ENCODE peak calls at places on chromosomes 16 and 17, in four cellular contexts. One of them, this sample, is unnamed.

GRCh38 chr17:79647456-79647915 is 36.6 kb upstream of the RBFOX3 start:
- DNase-seq in bronchial epithelial cell: no peak
- DNase-seq in lower lobe of right lung: no peak
- DNase-seq in Calu3: no peak
- DNase-seq in this sample: no peak

GRCh38 chr16:69610356-69610755 is 44.6 kb downstream of the NFAT5 start:
- DNase-seq in lower lobe of right lung: no peak
- DNase-seq in Calu3: no peak
- DNase-seq in bronchial epithelial cell: no peak
- DNase-seq in this sample: no peak

GRCh38 chr17:37742114-37742761 is 2.6 kb downstream of the HNF1B start:
- DNase-seq in lower lobe of right lung: no peak
- DNase-seq in Calu3: peak
- DNase-seq in bronchial epithelial cell: no peak
- DNase-seq in this sample: no peak

GRCh38 chr17:2056221-2057129 is 1.6 kb downstream of the HIC1 start:
- DNase-seq in bronchial epithelial cell: no peak
- DNase-seq in Calu3: no peak
- DNase-seq in lower lobe of right lung: peak
- DNase-seq in this sample: no peak

GRCh38 chr16:74726736-74727135 is 26.1 kb upstream of the MLKL start:
- DNase-seq in Calu3: no peak
- DNase-seq in bronchial epithelial cell: no peak
- DNase-seq in lower lobe of right lung: no peak
- DNase-seq in this sample: peak

GRCh38 chr17:8658800-8659199 is 28.3 kb upstream of the MYH10 start:
- DNase-seq in Calu3: no peak
- DNase-seq in bronchial epithelial cell: no peak
- DNase-seq in lower lobe of right lung: no peak
- DNase-seq in this sample: no peak

GRCh38 chr16:57976331-57976796 is 5.4 kb upstream of the CNGB1 start:
- DNase-seq in bronchial epithelial cell: peak
- DNase-seq in lower lobe of right lung: peak
- DNase-seq in Calu3: no peak
- DNase-seq in this sample: peak

GRCh38 chr16:30870904-30871303 is 23.0 kb downstream of the BCL7C start:
- DNase-seq in Calu3: no peak
- DNase-seq in lower lobe of right lung: no peak
- DNase-seq in bronchial epithelial cell: no peak
- DNase-seq in this sample: no peak

GRCh38 chr16:88427376-88427775 is 25.7 kb upstream of the ZFPM1 start:
- DNase-seq in Calu3: no peak
- DNase-seq in lower lobe of right lung: no peak
- DNase-seq in bronchial epithelial cell: no peak
- DNase-seq in this sample: no peak

GRCh38 chr17:46143827-46144236 is 49.4 kb downstream of the KANSL1 start:
- DNase-seq in lower lobe of right lung: no peak
- DNase-seq in bronchial epithelial cell: no peak
- DNase-seq in Calu3: no peak
- DNase-seq in this sample: no peak

GRCh38 chr16:76756951-76757350 is 434.0 kb upstream of the MON1B start:
- DNase-seq in lower lobe of right lung: no peak
- DNase-seq in bronchial epithelial cell: no peak
- DNase-seq in Calu3: no peak
- DNase-seq in this sample: peak

GRCh38 chr17:37373530-37374159 is 2.1 kb upstream of the C17orf78 start:
- DNase-seq in Calu3: peak
- DNase-seq in lower lobe of right lung: no peak
- DNase-seq in bronchial epithelial cell: peak
- DNase-seq in this sample: peak

GRCh38 chr16:15808071-15808470 is 48.8 kb downstream of the MYH11 start:
- DNase-seq in Calu3: no peak
- DNase-seq in lower lobe of right lung: no peak
- DNase-seq in bronchial epithelial cell: no peak
- DNase-seq in this sample: no peak

GRCh38 chr17:49577651-49577935 is 1.9 kb downstream of the NXPH3 start:
- DNase-seq in lower lobe of right lung: no peak
- DNase-seq in bronchial epithelial cell: no peak
- DNase-seq in Calu3: no peak
- DNase-seq in this sample: no peak

GRCh38 chr17:57419940-57420522 is 163.7 kb downstream of the MSI2 start:
- DNase-seq in lower lobe of right lung: no peak
- DNase-seq in bronchial epithelial cell: no peak
- DNase-seq in Calu3: no peak
- DNase-seq in this sample: no peak

GRCh38 chr16:79605999-79606398 is 5.5 kb upstream of the MAF start:
- DNase-seq in Calu3: no peak
- DNase-seq in lower lobe of right lung: no peak
- DNase-seq in bronchial epithelial cell: peak
- DNase-seq in this sample: peak

GRCh38 chr17:72438783-72439182 is 318.0 kb downstream of the SOX9 start:
- DNase-seq in lower lobe of right lung: no peak
- DNase-seq in bronchial epithelial cell: no peak
- DNase-seq in Calu3: no peak
- DNase-seq in this sample: no peak

GRCh38 chr17:2057714-2058520 is 3.0 kb downstream of the HIC1 start:
- DNase-seq in Calu3: no peak
- DNase-seq in lower lobe of right lung: no peak
- DNase-seq in bronchial epithelial cell: no peak
- DNase-seq in this sample: no peak

GRCh38 chr16:56830669-56831068 is 34.3 kb upstream of the SLC12A3 start:
- DNase-seq in Calu3: no peak
- DNase-seq in lower lobe of right lung: no peak
- DNase-seq in bronchial epithelial cell: no peak
- DNase-seq in this sample: no peak

GRCh38 chr17:78890111-78890897 is 12.7 kb downstream of the CEP295NL start:
- DNase-seq in lower lobe of right lung: peak
- DNase-seq in bronchial epithelial cell: no peak
- DNase-seq in Calu3: no peak
- DNase-seq in this sample: no peak

GRCh38 chr17:53607475-53607874 is 215.3 kb upstream of the KIF2B start:
- DNase-seq in bronchial epithelial cell: no peak
- DNase-seq in lower lobe of right lung: no peak
- DNase-seq in Calu3: no peak
- DNase-seq in this sample: no peak

GRCh38 chr17:16477255-16477654 is 14.7 kb downstream of the LRRC75A start:
- DNase-seq in bronchial epithelial cell: peak
- DNase-seq in lower lobe of right lung: no peak
- DNase-seq in Calu3: no peak
- DNase-seq in this sample: peak

GRCh38 chr17:50033316-50033715 is 22.6 kb upstream of the ITGA3 start:
- DNase-seq in bronchial epithelial cell: no peak
- DNase-seq in Calu3: no peak
- DNase-seq in lower lobe of right lung: no peak
- DNase-seq in this sample: no peak

GRCh38 chr17:77420804-77421634 is 280.2 kb downstream of the SEC14L1 start:
- DNase-seq in bronchial epithelial cell: peak
- DNase-seq in Calu3: no peak
- DNase-seq in lower lobe of right lung: no peak
- DNase-seq in this sample: peak

GRCh38 chr16:50202926-50203624 is 50.0 kb downstream of the TENT4B start:
- DNase-seq in bronchial epithelial cell: peak
- DNase-seq in Calu3: peak
- DNase-seq in lower lobe of right lung: no peak
- DNase-seq in this sample: peak

GRCh38 chr17:56786989-56787482 is 46.7 kb downstream of the C17orf67 start:
- DNase-seq in bronchial epithelial cell: peak
- DNase-seq in lower lobe of right lung: peak
- DNase-seq in Calu3: peak
- DNase-seq in this sample: peak

GRCh38 chr17:28112199-28112995 is 69.9 kb downstream of the NLK start:
- DNase-seq in lower lobe of right lung: no peak
- DNase-seq in Calu3: no peak
- DNase-seq in bronchial epithelial cell: no peak
- DNase-seq in this sample: peak

GRCh38 chr17:70891301-70891700 is 722.0 kb downstream of the KCNJ2 start:
- DNase-seq in lower lobe of right lung: no peak
- DNase-seq in Calu3: no peak
- DNase-seq in bronchial epithelial cell: no peak
- DNase-seq in this sample: no peak

GRCh38 chr17:56710986-56711385 is 117.5 kb downstream of the NOG start:
- DNase-seq in Calu3: no peak
- DNase-seq in bronchial epithelial cell: no peak
- DNase-seq in lower lobe of right lung: no peak
- DNase-seq in this sample: no peak

GRCh38 chr17:77726549-77726957 is 231.9 kb upstream of the TNRC6C start:
- DNase-seq in bronchial epithelial cell: no peak
- DNase-seq in Calu3: no peak
- DNase-seq in lower lobe of right lung: no peak
- DNase-seq in this sample: no peak

GRCh38 chr17:69060835-69061234 is at the start of gene ABCA9:
- DNase-seq in Calu3: no peak
- DNase-seq in lower lobe of right lung: no peak
- DNase-seq in bronchial epithelial cell: no peak
- DNase-seq in this sample: no peak

GRCh38 chr17:43949777-43950176 is 4.0 kb downstream of the PYY start:
- DNase-seq in bronchial epithelial cell: no peak
- DNase-seq in lower lobe of right lung: no peak
- DNase-seq in Calu3: no peak
- DNase-seq in this sample: no peak

GRCh38 chr16:22296225-22297113 is 740 bp upstream of the POLR3E start:
- DNase-seq in lower lobe of right lung: no peak
- DNase-seq in Calu3: no peak
- DNase-seq in bronchial epithelial cell: peak
- DNase-seq in this sample: peak

GRCh38 chr17:21249911-21250703 is 3.1 kb downstream of the NATD1 start:
- DNase-seq in bronchial epithelial cell: peak
- DNase-seq in lower lobe of right lung: no peak
- DNase-seq in Calu3: no peak
- DNase-seq in this sample: no peak

GRCh38 chr17:76405967-76406647 is 21.7 kb downstream of the SPHK1 start:
- DNase-seq in bronchial epithelial cell: no peak
- DNase-seq in lower lobe of right lung: peak
- DNase-seq in Calu3: no peak
- DNase-seq in this sample: no peak

GRCh38 chr17:43010667-43011308 is 4.2 kb downstream of the IFI35 start:
- DNase-seq in bronchial epithelial cell: no peak
- DNase-seq in lower lobe of right lung: no peak
- DNase-seq in Calu3: peak
- DNase-seq in this sample: no peak

GRCh38 chr17:48011405-48012150 is 26.0 kb downstream of the COPZ2 start:
- DNase-seq in Calu3: peak
- DNase-seq in bronchial epithelial cell: peak
- DNase-seq in lower lobe of right lung: no peak
- DNase-seq in this sample: peak
- TF ChIP-seq CTCF in Calu3: peak
- TF ChIP-seq CTCF in bronchial epithelial cell: peak
- TF ChIP-seq CTCF in lower lobe of right lung: peak
- TF ChIP-seq CTCF in this sample: peak

DNA sequence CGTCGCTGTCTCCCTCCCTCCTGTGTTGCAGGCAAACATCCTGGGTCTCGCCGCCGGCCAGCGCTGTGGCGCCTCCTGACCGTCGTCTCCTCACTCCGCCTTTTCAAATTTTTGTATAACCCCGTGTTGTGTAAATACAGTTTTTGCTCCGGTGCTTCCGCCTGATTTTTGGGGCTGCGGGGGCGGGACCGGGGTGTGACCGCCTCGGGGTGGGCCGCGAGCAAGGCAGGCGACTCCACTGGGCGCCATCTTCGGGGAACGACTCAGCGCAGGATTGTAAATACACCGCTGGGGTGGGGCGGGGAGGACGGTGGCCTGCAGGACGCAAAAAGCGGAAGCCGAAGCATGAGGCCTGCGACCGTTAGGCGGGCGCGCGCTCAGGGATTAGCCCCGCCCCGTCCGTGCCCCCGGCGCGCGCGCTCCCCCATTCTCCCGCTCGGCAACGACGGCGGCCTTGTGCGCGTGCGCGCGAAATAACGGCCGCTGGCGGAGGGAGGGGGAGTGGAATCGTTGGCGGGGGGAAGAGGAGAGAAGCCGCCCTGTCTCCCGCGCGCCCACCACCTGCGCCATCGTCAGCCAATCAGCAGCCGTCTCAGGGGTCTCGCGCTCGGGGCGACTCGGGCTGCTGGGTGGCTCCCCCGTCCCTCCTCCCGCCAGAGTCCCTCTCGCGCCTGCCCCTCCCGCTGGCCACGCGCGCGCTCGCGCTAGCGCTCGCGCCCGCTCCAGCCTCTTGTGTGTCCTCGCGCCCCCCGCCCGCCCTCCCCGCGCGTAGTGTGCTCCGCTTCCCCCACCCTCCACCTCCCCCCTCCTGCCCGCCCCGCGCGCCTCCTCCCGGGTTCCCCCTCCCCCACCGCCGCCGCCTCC is 865 bp upstream of the MAZ start:
- DNase-seq in lower lobe of right lung: peak
- DNase-seq in bronchial epithelial cell: peak
- DNase-seq in Calu3: peak
- DNase-seq in this sample: peak
- TF ChIP-seq CTCF in lower lobe of right lung: no peak
- TF ChIP-seq CTCF in bronchial epithelial cell: no peak
- TF ChIP-seq CTCF in Calu3: peak
- TF ChIP-seq CTCF in this sample: no peak

GRCh38 chr16:2170080-2170479 is 14.5 kb downstream of the TRAF7 start:
- DNase-seq in Calu3: no peak
- DNase-seq in bronchial epithelial cell: no peak
- DNase-seq in lower lobe of right lung: no peak
- DNase-seq in this sample: no peak
- TF ChIP-seq CTCF in Calu3: no peak
- TF ChIP-seq CTCF in bronchial epithelial cell: no peak
- TF ChIP-seq CTCF in lower lobe of right lung: no peak
- TF ChIP-seq CTCF in this sample: no peak

GRCh38 chr17:13355054-13355453 is 246.7 kb downstream of the HS3ST3A1 start:
- DNase-seq in bronchial epithelial cell: no peak
- DNase-seq in Calu3: no peak
- DNase-seq in lower lobe of right lung: no peak
- DNase-seq in this sample: no peak
- TF ChIP-seq CTCF in bronchial epithelial cell: no peak
- TF ChIP-seq CTCF in Calu3: no peak
- TF ChIP-seq CTCF in lower lobe of right lung: no peak
- TF ChIP-seq CTCF in this sample: no peak

GRCh38 chr16:85919271-85920267 is 20.6 kb downstream of the IRF8 start:
- DNase-seq in lower lobe of right lung: no peak
- DNase-seq in Calu3: no peak
- DNase-seq in bronchial epithelial cell: no peak
- DNase-seq in this sample: no peak
- TF ChIP-seq CTCF in lower lobe of right lung: no peak
- TF ChIP-seq CTCF in Calu3: no peak
- TF ChIP-seq CTCF in bronchial epithelial cell: no peak
- TF ChIP-seq CTCF in this sample: no peak